ENCODE peak calls at places on chromosome 19, in five cellular contexts. B, O, H, X and V are unnamed samples.
A peak's percentile ranks its signal among the peaks of the same experiment; 100 is the strongest.

GRCh38 chr19:54096642-54097106 is 3.9 kb downstream of the OSCAR start:
- DNase-seq in O (peak; percentile 36), X (peak; percentile 44), B (no peak), H (peak; percentile 68), V (no peak)

GRCh38 chr19:35195822-35196221 is 32.7 kb downstream of the FAM187B start:
- DNase-seq in H (peak; percentile 52), O (no peak), X (no peak), B (no peak), V (no peak)

GRCh38 chr19:19628499-19629134 is 597 bp upstream of the LPAR2 start:
- DNase-seq in O (no peak), X (peak; percentile 91), B (peak; percentile 40), H (peak; percentile 13), V (no peak)

GRCh38 chr19:19606021-19606420 is 12.5 kb downstream of the PBX4 start:
- DNase-seq in O (no peak), H (no peak), X (no peak), B (no peak), V (no peak)

GRCh38 chr19:33348301-33349010 is 25.1 kb upstream of the CEBPG start:
- DNase-seq in H (peak; percentile 6), B (no peak), O (no peak), X (no peak), V (no peak)

GRCh38 chr19:13057744-13058143 is 44.9 kb downstream of the LYL1 start:
- DNase-seq in B (no peak), X (no peak), O (no peak), H (no peak), V (no peak)

GRCh38 chr19:53328967-53329366 is 4.6 kb upstream of the ZNF845 start:
- DNase-seq in H (peak; percentile 31), O (peak; percentile 46), X (peak; percentile 68), B (no peak), V (no peak)

GRCh38 chr19:55368701-55369563 is 1.3 kb downstream of the IL11 start:
- DNase-seq in X (peak; percentile 49), H (peak; percentile 71), B (peak; percentile 27), O (peak; percentile 91), V (no peak)

GRCh38 chr19:44792286-44792685 is 14.6 kb downstream of the CBLC start:
- DNase-seq in H (no peak), X (no peak), O (no peak), B (no peak), V (no peak)

GRCh38 chr19:22532388-22533310 is 101.5 kb upstream of the ZNF492 start:
- DNase-seq in X (no peak), B (no peak), O (no peak), H (no peak), V (no peak)

GRCh38 chr19:45470147-45471081 is 2.6 kb downstream of the FOSB start:
- DNase-seq in O (peak; percentile 59), X (no peak), B (no peak), H (peak; percentile 62), V (no peak)